ENCODE peak calls at places on chromosomes 13 and 19, in eight cellular contexts. M, X, A, J, P, H, D and Z are unnamed samples.

GRCh38 chr13:72932250-72932649 is 126.6 kb upstream of the KLF5 start:
- DNase-seq in M (peak), X (no peak), A (no peak), J (no peak), P (no peak), H (no peak), D (no peak), Z (no peak)

GRCh38 chr13:97298816-97299215 is 76.7 kb downstream of the MBNL2 start:
- DNase-seq in M (no peak), X (no peak), A (no peak), J (no peak), P (no peak), H (no peak), D (no peak), Z (no peak)

GRCh38 chr19:28960986-28961705 is 251.8 kb downstream of the UQCRFS1 start:
- DNase-seq in M (no peak), X (no peak), A (no peak), J (peak), P (peak), H (no peak), D (no peak), Z (no peak)

GRCh38 chr19:18738961-18739690 is 52.0 kb downstream of the COMP start:
- DNase-seq in M (no peak), X (no peak), A (no peak), J (no peak), P (no peak), H (no peak), D (no peak), Z (no peak)

GRCh38 chr13:26619321-26619720 is 61.8 kb downstream of the WASF3 start:
- DNase-seq in M (peak), X (no peak), A (no peak), J (no peak), P (peak), H (no peak), D (no peak), Z (no peak)

GRCh38 chr19:17264641-17264979 is at the start of gene USHBP1:
- DNase-seq in M (no peak), X (no peak), A (no peak), J (no peak), P (peak), H (no peak), D (no peak), Z (no peak)

GRCh38 chr19:58001895-58002369 is 688 bp downstream of the ZNF606 start:
- DNase-seq in M (peak), X (no peak), A (no peak), J (no peak), P (peak), H (no peak), D (no peak), Z (no peak)

GRCh38 chr13:66138172-66138811 is 1091.8 kb downstream of the PCDH9 start:
- DNase-seq in M (no peak), X (no peak), A (no peak), J (no peak), P (no peak), H (no peak), D (no peak), Z (no peak)

GRCh38 chr19:3245050-3245449 is 20.6 kb downstream of the CELF5 start:
- DNase-seq in M (no peak), X (no peak), A (no peak), J (no peak), P (no peak), H (no peak), D (no peak), Z (no peak)

GRCh38 chr13:51577690-51578089 is 6.6 kb upstream of the WDFY2 start:
- DNase-seq in M (no peak), X (no peak), A (no peak), J (no peak), P (no peak), H (no peak), D (no peak), Z (no peak)

GRCh38 chr19:40831502-40832430 is 18.5 kb downstream of the CYP2A6 start:
- DNase-seq in M (peak), X (no peak), A (no peak), J (no peak), P (peak), H (no peak), D (no peak), Z (no peak)

GRCh38 chr13:76641056-76641455 is 245.1 kb downstream of the KCTD12 start:
- DNase-seq in M (peak), X (no peak), A (no peak), J (no peak), P (no peak), H (no peak), D (no peak), Z (no peak)

GRCh38 chr19:6271721-6272410 is 7.9 kb downstream of the MLLT1 start:
- DNase-seq in M (peak), X (no peak), A (peak), J (peak), P (peak), H (peak), D (peak), Z (no peak)

GRCh38 chr19:39112338-39112890 is 13.2 kb upstream of the PAK4 start:
- DNase-seq in M (no peak), X (no peak), A (no peak), J (no peak), P (peak), H (no peak), D (no peak), Z (no peak)

GRCh38 chr13:51614350-51614786 is 30.1 kb downstream of the WDFY2 start:
- DNase-seq in M (peak), X (no peak), A (no peak), J (no peak), P (no peak), H (no peak), D (no peak), Z (peak)

GRCh38 chr13:53005631-53006030 is 23.0 kb upstream of the OLFM4 start:
- DNase-seq in M (no peak), X (no peak), A (no peak), J (no peak), P (no peak), H (no peak), D (no peak), Z (no peak)

GRCh38 chr19:4327252-4327876 is 11.3 kb downstream of the STAP2 start:
- DNase-seq in M (peak), X (peak), A (peak), J (peak), P (peak), H (no peak), D (peak), Z (peak)

GRCh38 chr19:38693380-38694223 is 46.2 kb downstream of the ACTN4 start:
- DNase-seq in M (peak), X (no peak), A (no peak), J (peak), P (peak), H (no peak), D (no peak), Z (peak)

GRCh38 chr13:67844544-67844943 is 614.4 kb upstream of the PCDH9 start:
- DNase-seq in M (no peak), X (no peak), A (no peak), J (no peak), P (no peak), H (no peak), D (no peak), Z (no peak)

GRCh38 chr13:47310376-47310775 is 413.5 kb upstream of the HTR2A start:
- DNase-seq in M (no peak), X (no peak), A (no peak), J (no peak), P (no peak), H (no peak), D (no peak), Z (no peak)

GRCh38 chr19:1825909-1826556 is 14.0 kb upstream of the ATP8B3 start:
- DNase-seq in M (peak), X (peak), A (peak), J (peak), P (peak), H (peak), D (peak), Z (peak)

GRCh38 chr19:30666301-30666803 is 294.2 kb downstream of the ZNF536 start:
- DNase-seq in M (peak), X (peak), A (no peak), J (peak), P (no peak), H (no peak), D (no peak), Z (peak)

GRCh38 chr13:111505175-111505777 is 184.8 kb downstream of the TEX29 start:
- DNase-seq in M (no peak), X (no peak), A (no peak), J (no peak), P (peak), H (no peak), D (no peak), Z (no peak)